ENCODE peak calls at places on chromosomes 11 and 22, in ten cellular contexts. G is right lobe of liver, X is neural progenitor cell, O is HepG2, J is A549, S is IMR-90, L is breast epithelium, V is fibroblast of lung, B is left ventricle myocardium inferior, C is hepatocyte. M is an unnamed sample.
A peak's percentile ranks its signal among the peaks of the same experiment; 100 is the strongest.

GRCh38 chr22:47367993-47368945 is 605.8 kb downstream of the TBC1D22A start:
- DNase-seq in G (peak; percentile 32), X (no peak), O (no peak), J (no peak), S (no peak), L (no peak), V (no peak), B (no peak), C (no peak), M (no peak)

GRCh38 chr22:50544078-50544745 is 1.5 kb upstream of the KLHDC7B start:
- DNase-seq in G (peak; percentile 86), X (peak; percentile 93), O (no peak), J (peak; percentile 82), S (peak; percentile 49), L (no peak), V (peak; percentile 64), B (peak; percentile 80), C (peak; percentile 89), M (peak; percentile 91)

GRCh38 chr11:65206901-65207300 is 25.2 kb downstream of the CAPN1 start:
- DNase-seq in G (no peak), X (no peak), O (no peak), J (no peak), S (no peak), L (no peak), V (no peak), B (no peak), C (no peak), M (no peak)

GRCh38 chr11:124194696-124195418 is 11.7 kb downstream of the OR10D3 start:
- DNase-seq in G (no peak), X (peak; percentile 72), O (peak; percentile 50), J (peak; percentile 54), S (peak; percentile 58), L (no peak), V (peak; percentile 80), B (no peak), C (peak; percentile 74), M (peak; percentile 82)

GRCh38 chr11:128294685-128295079 is 292.7 kb downstream of the ETS1 start:
- DNase-seq in G (no peak), X (no peak), O (no peak), J (no peak), S (peak; percentile 63), L (no peak), V (peak; percentile 25), B (no peak), C (no peak), M (no peak)

GRCh38 chr11:102727890-102728289 is 3.1 kb upstream of the MMP8 start:
- DNase-seq in G (no peak), X (no peak), O (no peak), J (no peak), S (peak; percentile 96), L (no peak), V (peak; percentile 88), B (no peak), C (no peak), M (no peak)

GRCh38 chr22:28009272-28009827 is 90.3 kb upstream of the PITPNB start:
- DNase-seq in G (peak; percentile 76), X (peak; percentile 87), O (peak; percentile 34), J (peak; percentile 58), S (peak; percentile 78), L (peak; percentile 69), V (peak; percentile 80), B (peak; percentile 69), C (peak; percentile 91), M (peak; percentile 84)

GRCh38 chr11:61026121-61027031 is 54.9 kb downstream of the CD6 start:
- DNase-seq in G (no peak), X (no peak), O (no peak), J (no peak), S (no peak), L (no peak), V (no peak), B (no peak), C (no peak), M (peak; percentile 26)

DNA sequence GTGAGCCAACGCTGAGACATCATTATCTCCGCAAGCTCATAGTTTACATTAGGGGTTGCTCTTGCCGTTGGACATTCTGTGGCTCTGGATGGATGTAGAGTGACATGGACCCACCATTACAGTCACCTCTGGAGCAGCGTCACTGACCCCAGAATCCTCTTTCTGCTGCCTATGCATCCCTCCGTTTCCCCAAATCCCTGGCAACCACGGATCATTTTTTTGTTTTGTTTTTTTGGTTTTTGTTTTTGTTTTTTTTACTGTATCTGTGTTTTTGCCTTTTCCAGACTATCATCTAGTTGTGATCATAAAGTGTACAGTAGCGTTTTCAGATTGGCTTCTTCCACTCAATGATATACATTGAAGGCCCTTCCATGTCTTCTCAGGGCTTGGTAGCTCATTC is 4.0 kb downstream of the PARVB start:
- DNase-seq in G (no peak), X (no peak), O (no peak), J (no peak), S (no peak), L (no peak), V (no peak), B (no peak), C (no peak), M (no peak)
- H3K4me1 ChIP-seq in G (peaks cover 18% of the 10 kb centered on the region), X (peaks cover 5% of the 10 kb centered on the region), O (peaks cover 13% of the 10 kb centered on the region), J (peaks cover 19% of the 10 kb centered on the region), S (peaks cover 6% of the 10 kb centered on the region), L (no peaks in the 10 kb centered on the region), V (peaks cover 2% of the 10 kb centered on the region), B (peaks cover 95% of the 10 kb centered on the region), C (peaks cover 5% of the 10 kb centered on the region), M (no peaks in the 10 kb centered on the region)

GRCh38 chr11:83408946-83409345 is 122.8 kb upstream of the CCDC90B start:
- DNase-seq in G (no peak), X (no peak), O (no peak), J (no peak), S (no peak), L (no peak), V (no peak), B (no peak), C (no peak), M (no peak)

GRCh38 chr11:83409891-83410290 is 123.7 kb upstream of the CCDC90B start:
- DNase-seq in G (no peak), X (no peak), O (no peak), J (no peak), S (no peak), L (no peak), V (no peak), B (no peak), C (no peak), M (no peak)

GRCh38 chr11:83409476-83409875 is 123.3 kb upstream of the CCDC90B start:
- DNase-seq in G (no peak), X (no peak), O (no peak), J (no peak), S (no peak), L (no peak), V (no peak), B (no peak), C (no peak), M (no peak)

GRCh38 chr11:83410605-83411565 is 124.7 kb upstream of the CCDC90B start:
- DNase-seq in G (no peak), X (no peak), O (no peak), J (no peak), S (no peak), L (peak; percentile 53), V (no peak), B (no peak), C (no peak), M (no peak)
- H3K4me3 ChIP-seq in G (no peak overlapping the region), X (no peak overlapping the region), O (no peak overlapping the region), J (no peak overlapping the region), S (no peak overlapping the region), L (no peak overlapping the region), V (no peak overlapping the region), B (no peak overlapping the region), C (no peak overlapping the region), M (no peak overlapping the region)

GRCh38 chr11:69122337-69122641 is 33.4 kb upstream of the SMIM38 start:
- DNase-seq in G (no peak), X (no peak), O (no peak), J (no peak), S (no peak), L (no peak), V (no peak), B (no peak), C (no peak), M (no peak)

GRCh38 chr11:69121621-69122336 is 34.0 kb upstream of the SMIM38 start:
- DNase-seq in G (no peak), X (no peak), O (no peak), J (no peak), S (no peak), L (no peak), V (no peak), B (no peak), C (no peak), M (no peak)

GRCh38 chr11:69125861-69126260 is 29.9 kb upstream of the SMIM38 start:
- DNase-seq in G (no peak), X (no peak), O (no peak), J (no peak), S (no peak), L (peak; percentile 2), V (no peak), B (no peak), C (no peak), M (no peak)

GRCh38 chr11:69122642-69123431 is 32.9 kb upstream of the SMIM38 start:
- DNase-seq in G (peak; percentile 63), X (peak; percentile 80), O (peak; percentile 91), J (peak; percentile 99), S (peak; percentile 70), L (peak; percentile 91), V (peak; percentile 58), B (peak; percentile 71), C (peak; percentile 92), M (peak; percentile 84)

DNA sequence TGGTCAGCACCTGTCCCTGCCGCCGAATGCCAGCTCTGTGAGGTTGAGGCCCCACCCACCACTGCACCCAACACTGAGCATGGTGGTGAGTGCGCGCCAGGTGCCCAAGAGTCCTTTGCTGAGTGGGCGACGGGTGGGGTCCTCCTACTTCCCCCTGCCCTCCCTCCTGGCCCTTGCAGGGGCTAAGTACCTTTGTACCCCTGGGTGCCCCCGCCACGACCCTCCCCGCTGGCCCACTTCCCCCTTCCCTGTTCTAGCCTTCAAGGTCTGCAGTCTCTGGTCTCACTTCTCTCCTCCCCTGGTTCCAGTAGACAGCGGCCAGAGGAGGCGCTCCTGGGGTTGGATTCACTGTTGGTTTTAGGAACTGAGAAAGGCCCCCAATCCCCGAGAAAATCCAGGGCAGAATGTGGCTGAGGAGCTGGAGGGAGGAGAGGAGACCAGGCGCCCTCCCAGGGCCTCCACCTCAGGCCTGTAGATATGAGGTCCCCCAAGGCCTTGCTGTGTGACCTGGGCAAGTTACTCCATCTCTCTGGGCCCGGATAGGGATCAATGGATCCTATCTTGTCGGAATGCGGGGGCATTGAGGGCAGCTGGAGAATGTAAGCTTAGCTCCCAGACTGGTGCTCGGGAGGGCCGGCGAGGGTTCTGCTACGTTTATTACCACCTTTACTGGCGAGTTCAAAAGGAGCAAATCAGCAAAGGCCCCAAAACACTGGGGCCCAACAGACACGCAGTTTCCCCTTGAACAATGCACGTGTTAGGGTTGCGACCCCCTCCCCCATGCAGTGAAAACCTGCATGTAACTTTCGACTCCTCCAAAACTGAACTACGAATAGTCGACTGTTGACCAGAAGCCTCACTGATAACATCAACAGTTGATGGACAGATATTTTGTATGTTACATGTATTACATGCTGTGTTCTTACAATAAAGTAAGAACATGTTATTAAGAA is 31.9 kb upstream of the SMIM38 start:
- DNase-seq in G (no peak), X (no peak), O (no peak), J (peak; percentile 57), S (no peak), L (peak; percentile 49), V (no peak), B (no peak), C (no peak), M (no peak)
- TF ChIP-seq CTCF in G (no peak), X (peak; percentile 17), O (no peak), J (no peak), S (no peak), L (no peak), V (no peak), B (no peak), C (peak; percentile 16), M (no peak)

DNA sequence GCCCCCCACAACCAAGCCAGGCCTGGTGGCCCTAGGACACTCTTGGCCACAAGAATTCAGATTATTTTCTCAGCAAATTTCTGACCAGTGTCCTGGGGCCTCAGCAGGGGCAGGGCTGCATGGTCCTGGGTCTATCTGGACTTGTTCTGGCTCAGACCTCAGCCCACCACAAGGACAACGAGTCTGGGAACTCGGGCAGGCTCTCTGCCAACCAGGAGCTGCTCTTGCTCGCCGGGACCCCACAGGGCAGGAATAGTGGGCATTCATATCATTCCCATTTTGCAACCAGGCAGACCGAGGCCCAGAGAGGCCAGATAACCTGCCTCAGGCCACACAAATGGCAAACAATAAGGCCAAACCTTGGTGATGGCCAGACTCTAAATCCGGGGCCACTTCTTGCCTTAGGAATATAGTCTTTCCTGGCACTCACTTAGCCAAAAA is 75.4 kb upstream of the WNT7B start:
- DNase-seq in G (peak; percentile 51), X (no peak), O (no peak), J (no peak), S (no peak), L (peak; percentile 45), V (no peak), B (peak; percentile 23), C (no peak), M (no peak)
- H3K4me1 ChIP-seq in G (peaks cover 28% of the 10 kb centered on the region), X (no peaks in the 10 kb centered on the region), O (no peaks in the 10 kb centered on the region), J (peaks cover 33% of the 10 kb centered on the region), S (peaks cover 21% of the 10 kb centered on the region), L (peaks cover 15% of the 10 kb centered on the region), V (peaks cover 24% of the 10 kb centered on the region), B (peaks cover 99% of the 10 kb centered on the region), C (peaks cover 8% of the 10 kb centered on the region), M (peaks cover 31% of the 10 kb centered on the region)

M was measured in mucosa of descending colon.